ENCODE peak calls at places on chromosomes 4 and X, in nine cellular contexts. T is stomach, D is endothelial cell of umbilical vein, N is adrenal gland, P is heart left ventricle, R is upper lobe of left lung, Q is uterus, V is ovary, O is suprapubic skin. U is an unnamed sample.

GRCh38 chrX:20217279-20217678 is 49.4 kb downstream of the RPS6KA3 start:
- DNase-seq in P (no peak), V (no peak), Q (no peak), T (no peak), N (no peak), D (peak; percentile 82), R (no peak), O (no peak), U (no peak)

GRCh38 chr4:40363382-40363920 is 28.3 kb downstream of the CHRNA9 start:
- DNase-seq in N (no peak), V (no peak), P (no peak), T (peak; percentile 64), R (no peak), D (no peak), Q (no peak), O (no peak), U (no peak)

GRCh38 chr4:174256277-174256713 is 27.2 kb downstream of the FBXO8 start:
- DNase-seq in Q (no peak), P (no peak), N (no peak), D (peak; percentile 15), O (no peak), V (no peak), R (no peak), T (no peak), U (no peak)

GRCh38 chr4:24644983-24645764 is 60.8 kb upstream of the DHX15 start:
- DNase-seq in P (no peak), V (no peak), O (no peak), D (no peak), R (no peak), T (no peak), Q (no peak), N (no peak), U (no peak)

GRCh38 chr4:183354213-183354612 is 32.0 kb upstream of the CLDN24 start:
- DNase-seq in Q (no peak), P (no peak), V (no peak), O (peak; percentile 14), D (no peak), R (no peak), T (no peak), N (no peak), U (no peak)

GRCh38 chrX:42755820-42756219 is 22.1 kb downstream of the PPP1R2C start:
- DNase-seq in O (peak; percentile 63), R (no peak), V (no peak), N (peak; percentile 52), P (peak; percentile 38), T (no peak), D (peak; percentile 78), Q (peak; percentile 13), U (peak; percentile 32)

GRCh38 chr4:8900588-8900987 is 28.9 kb upstream of the HMX1 start:
- DNase-seq in Q (no peak), D (no peak), T (no peak), P (no peak), V (no peak), R (no peak), O (no peak), N (no peak), U (no peak)

GRCh38 chr4:138891610-138892009 is 124.0 kb upstream of the NOCT start:
- DNase-seq in O (no peak), N (no peak), V (no peak), P (no peak), T (no peak), D (peak; percentile 36), R (no peak), Q (no peak), U (no peak)

GRCh38 chr4:6172093-6172926 is 28.0 kb downstream of the JAKMIP1 start:
- DNase-seq in D (no peak), R (no peak), V (no peak), Q (no peak), P (no peak), O (no peak), T (peak; percentile 43), N (no peak), U (no peak)

GRCh38 chrX:47831788-47832187 is 4.9 kb upstream of the ZNF81 start:
- DNase-seq in N (peak; percentile 44), O (peak; percentile 59), Q (no peak), D (peak; percentile 31), T (peak; percentile 51), P (peak; percentile 43), R (no peak), V (no peak), U (peak; percentile 13)

GRCh38 chrX:19245711-19246269 is 97.9 kb upstream of the PDHA1 start:
- DNase-seq in N (no peak), O (no peak), T (no peak), P (no peak), R (no peak), D (no peak), V (no peak), Q (no peak), U (no peak)

GRCh38 chrX:19554786-19555185 is 39.5 kb upstream of the MAP3K15 start:
- DNase-seq in Q (no peak), D (no peak), R (no peak), T (no peak), O (no peak), P (no peak), N (no peak), V (no peak), U (no peak)

GRCh38 chr4:53558061-53558801 is 33.1 kb downstream of the LNX1 start:
- DNase-seq in R (no peak), O (peak; percentile 66), N (no peak), V (no peak), T (no peak), P (peak; percentile 31), D (peak; percentile 88), Q (no peak), U (no peak)

GRCh38 chrX:11470231-11470630 is 177.0 kb downstream of the AMELX start:
- DNase-seq in R (no peak), P (no peak), D (peak; percentile 83), V (no peak), N (no peak), T (no peak), O (no peak), Q (no peak), U (no peak)

GRCh38 chr4:137994858-137995257 is 247.3 kb downstream of the SLC7A11 start:
- DNase-seq in V (no peak), N (no peak), P (no peak), Q (no peak), D (no peak), O (no peak), R (no peak), T (no peak), U (no peak)

GRCh38 chrX:131595120-131595519 is 51.2 kb downstream of the OR13H1 start:
- DNase-seq in N (no peak), P (no peak), O (no peak), V (no peak), Q (no peak), R (no peak), T (no peak), D (no peak), U (no peak)

GRCh38 chr4:36255575-36255974 is 11.3 kb upstream of the ARAP2 start:
- DNase-seq in Q (no peak), P (no peak), N (peak; percentile 4), V (no peak), D (no peak), R (no peak), T (no peak), O (no peak), U (no peak)

GRCh38 chrX:119692241-119693031 is 532 bp downstream of the SEPTIN6 start:
- DNase-seq in D (peak; percentile 27), P (peak; percentile 47), Q (no peak), T (peak; percentile 44), O (no peak), R (peak; percentile 90), V (peak; percentile 50), N (peak; percentile 68), U (no peak)

GRCh38 chr4:40130401-40131036 is 66.3 kb upstream of the RHOH start:
- DNase-seq in Q (no peak), V (peak; percentile 46), R (no peak), T (no peak), P (no peak), N (no peak), D (no peak), O (no peak), U (no peak)

GRCh38 chrX:44871114-44871645 is 1.8 kb upstream of the KDM6A start:
- DNase-seq in V (no peak), Q (no peak), N (peak; percentile 13), D (no peak), P (peak; percentile 34), T (peak; percentile 45), R (no peak), O (no peak), U (no peak)
- H3K4me3 ChIP-seq in V (no peak overlapping the region), Q (no peak overlapping the region), N (no peak overlapping the region), D (peak overlapping the region; percentile 85), P (no peak overlapping the region), T (peak overlapping the region; percentile 70), R (peak overlapping the region; percentile 79), O (peak overlapping the region; percentile 79), U (no peak overlapping the region)

DNA sequence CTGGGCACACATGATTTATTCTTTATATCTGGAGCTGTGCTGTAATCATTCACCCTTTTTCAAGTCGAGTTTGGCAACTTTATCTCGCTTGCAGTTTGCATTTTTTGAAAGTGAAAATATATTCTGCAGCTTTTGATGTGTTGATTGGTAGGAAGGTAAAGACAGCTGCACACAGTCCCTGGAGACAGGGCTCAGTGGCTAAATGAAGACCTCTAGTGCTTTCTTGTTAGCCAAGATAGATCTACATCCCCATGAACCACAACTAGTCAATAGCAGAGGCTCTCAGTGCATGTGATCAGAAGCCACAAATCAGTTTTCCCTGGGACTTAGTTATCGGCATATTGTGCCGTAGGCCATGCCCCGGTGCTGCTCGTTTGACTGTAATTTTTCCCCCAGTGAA is 587.7 kb upstream of the PITX2 start:
- DNase-seq in O (no peak), P (no peak), R (no peak), D (no peak), N (no peak), Q (no peak), V (no peak), T (no peak), U (no peak)
- TF ChIP-seq POLR2A in O (no peak), P (no peak), R (no peak), D (no peak), N (no peak), Q (no peak), V (no peak), T (no peak), U (no peak)

DNA sequence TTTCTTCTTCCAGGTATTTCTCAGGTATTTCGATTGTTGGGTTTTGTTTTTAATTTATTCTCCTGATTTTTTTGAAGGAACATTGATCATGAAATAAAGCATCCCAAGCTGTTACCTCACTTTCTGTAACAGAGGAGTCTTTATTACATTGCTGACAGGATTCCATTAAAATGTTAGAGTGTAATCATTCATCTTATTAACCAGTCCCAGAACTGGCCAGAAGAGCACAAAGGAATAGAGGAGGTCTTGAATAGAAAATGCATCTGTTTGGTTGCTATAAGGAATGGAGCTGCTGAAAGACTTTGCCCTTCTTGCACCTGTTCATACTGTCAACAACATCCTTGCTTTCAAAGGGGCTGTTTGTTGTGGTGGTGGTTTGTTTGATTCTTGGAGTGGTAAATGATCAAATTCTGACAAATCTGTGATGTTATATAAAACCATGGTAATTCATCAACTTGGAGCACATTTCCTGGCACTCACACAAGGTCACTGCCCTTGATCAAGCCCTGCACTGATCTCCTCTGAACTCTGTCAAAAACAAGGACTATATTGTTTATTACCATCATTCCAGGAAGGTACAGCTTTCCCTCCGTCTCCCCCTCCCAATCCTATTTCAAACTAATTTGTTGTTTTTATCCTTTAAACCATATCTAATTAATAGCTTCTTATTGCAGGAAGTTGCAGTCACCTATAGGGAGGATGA is 215.8 kb downstream of the PCDH19 start:
- DNase-seq in V (no peak), P (no peak), R (no peak), Q (no peak), T (no peak), O (no peak), N (peak; percentile 1), D (no peak), U (no peak)
- H3K4me3 ChIP-seq in V (no peak overlapping the region), P (no peak overlapping the region), R (no peak overlapping the region), Q (no peak overlapping the region), T (no peak overlapping the region), O (no peak overlapping the region), N (no peak overlapping the region), D (no peak overlapping the region), U (no peak overlapping the region)

GRCh38 chrX:1392376-1393130 is 640 bp upstream of the SLC25A6 start:
- DNase-seq in V (no peak), O (no peak), R (peak; percentile 96), Q (no peak), N (peak; percentile 80), P (peak; percentile 81), D (no peak), T (peak; percentile 65), U (peak; percentile 91)
- TF ChIP-seq POLR2A in V (peak; percentile 49), O (no peak), R (peak; percentile 42), Q (peak; percentile 32), N (peak; percentile 36), P (no peak), D (peak; percentile 72), T (no peak), U (no peak)

U was measured in lower leg skin.